ENCODE peak calls at places on chromosomes 3 and 15, in five cellular contexts. F is lower lobe of right lung, G is dorsolateral prefrontal cortex, T is transverse colon, W is uterus. D is an unnamed sample.

GRCh38 chr3:48492461-48493202 is 11.3 kb downstream of the SHISA5 start:
- DNase-seq in F (no peak), G (no peak), T (no peak), W (no peak), D (peak; percentile 15)

GRCh38 chr3:165181556-165181955 is 14.6 kb downstream of the SLITRK3 start:
- DNase-seq in F (no peak), G (no peak), T (no peak), W (no peak), D (no peak)

GRCh38 chr15:92624401-92624991 is 31.1 kb downstream of the FAM174B start:
- DNase-seq in F (no peak), G (peak; percentile 81), T (peak; percentile 19), W (peak; percentile 70), D (peak; percentile 36)

GRCh38 chr15:88719654-88720053 is 80.8 kb downstream of the ISG20 start:
- DNase-seq in F (no peak), G (no peak), T (no peak), W (no peak), D (no peak)

GRCh38 chr3:141878812-141879211 is 2.4 kb downstream of the ATP1B3 start:
- DNase-seq in F (no peak), G (no peak), T (peak; percentile 21), W (no peak), D (no peak)

GRCh38 chr3:112293368-112294321 is at the start of gene SLC9C1:
- DNase-seq in F (no peak), G (no peak), T (peak; percentile 40), W (peak; percentile 20), D (no peak)

GRCh38 chr15:50181206-50181982 is 602 bp upstream of the SLC27A2 start:
- DNase-seq in F (no peak), G (no peak), T (no peak), W (no peak), D (no peak)

GRCh38 chr3:45055411-45056143 is 29.5 kb downstream of the CLEC3B start:
- DNase-seq in F (no peak), G (no peak), T (no peak), W (no peak), D (no peak)

GRCh38 chr3:159672728-159673471 is 315.7 kb upstream of the IL12A start:
- DNase-seq in F (no peak), G (no peak), T (no peak), W (no peak), D (no peak)

GRCh38 chr3:140904521-140904920 is 37.1 kb upstream of the SLC25A36 start:
- DNase-seq in F (no peak), G (no peak), T (no peak), W (no peak), D (no peak)

GRCh38 chr3:160159806-160160205 is 65.4 kb upstream of the C3orf80 start:
- DNase-seq in F (no peak), G (no peak), T (no peak), W (no peak), D (no peak)

GRCh38 chr3:110569073-110569472 is 502.5 kb upstream of the NECTIN3 start:
- DNase-seq in F (no peak), G (no peak), T (no peak), W (no peak), D (no peak)

GRCh38 chr15:58870451-58870850 is 63.0 kb downstream of the SLTM start:
- DNase-seq in F (no peak), G (no peak), T (no peak), W (no peak), D (no peak)

GRCh38 chr15:76529911-76530310 is 193.3 kb downstream of the ISL2 start:
- DNase-seq in F (no peak), G (no peak), T (no peak), W (no peak), D (no peak)

GRCh38 chr3:11452988-11453847 is 181.0 kb downstream of the ATG7 start:
- DNase-seq in F (no peak), G (peak; percentile 38), T (no peak), W (peak; percentile 30), D (no peak)

GRCh38 chr15:55348281-55348778 is 29.3 kb downstream of the PIGB start:
- DNase-seq in F (no peak), G (no peak), T (no peak), W (no peak), D (no peak)

GRCh38 chr3:171257251-171258179 is 202.7 kb downstream of the TNIK start:
- DNase-seq in F (no peak), G (no peak), T (no peak), W (no peak), D (no peak)

GRCh38 chr3:50003766-50004278 is 63.9 kb downstream of the RBM6 start:
- DNase-seq in F (no peak), G (no peak), T (no peak), W (no peak), D (no peak)

GRCh38 chr3:60698117-60698516 is 553.1 kb downstream of the FHIT start:
- DNase-seq in F (no peak), G (no peak), T (no peak), W (no peak), D (no peak)

GRCh38 chr15:89178307-89178977 is 42.9 kb downstream of the RLBP1 start:
- DNase-seq in F (no peak), G (no peak), T (no peak), W (no peak), D (no peak)

GRCh38 chr15:97904196-97904572 is 56.3 kb upstream of the ARRDC4 start:
- DNase-seq in F (peak; percentile 76), G (peak; percentile 54), T (peak; percentile 77), W (peak; percentile 76), D (peak; percentile 76)

GRCh38 chr3:179194931-179195330 is 46.8 kb downstream of the PIK3CA start:
- DNase-seq in F (no peak), G (no peak), T (no peak), W (no peak), D (no peak)

GRCh38 chr3:80141557-80141956 is 373.8 kb upstream of the ROBO1 start:
- DNase-seq in F (no peak), G (no peak), T (no peak), W (no peak), D (no peak)

GRCh38 chr3:170047133-170047404 is 9.3 kb downstream of the GPR160 start:
- DNase-seq in F (no peak), G (no peak), T (no peak), W (no peak), D (no peak)

GRCh38 chr3:111283165-111283564 is 211.5 kb downstream of the NECTIN3 start:
- DNase-seq in F (no peak), G (no peak), T (no peak), W (no peak), D (no peak)

GRCh38 chr3:9146367-9147071 is 102.9 kb downstream of the SRGAP3 start:
- DNase-seq in F (no peak), G (no peak), T (peak; percentile 51), W (no peak), D (no peak)

GRCh38 chr3:38610436-38610835 is 39.1 kb downstream of the SCN5A start:
- DNase-seq in F (peak; percentile 13), G (no peak), T (no peak), W (no peak), D (peak; percentile 33)

GRCh38 chr15:45522179-45522930 is at the start of gene SLC30A4:
- DNase-seq in F (peak; percentile 75), G (peak; percentile 57), T (peak; percentile 83), W (peak; percentile 78), D (peak; percentile 83)

GRCh38 chr3:150334974-150335373 is 73.1 kb upstream of the TSC22D2 start:
- DNase-seq in F (no peak), G (no peak), T (no peak), W (no peak), D (no peak)
- H3K27ac ChIP-seq in F (no peak overlapping the region), G (no peak overlapping the region), T (no peak overlapping the region), W (no peak overlapping the region), D (no peak overlapping the region)

DNA sequence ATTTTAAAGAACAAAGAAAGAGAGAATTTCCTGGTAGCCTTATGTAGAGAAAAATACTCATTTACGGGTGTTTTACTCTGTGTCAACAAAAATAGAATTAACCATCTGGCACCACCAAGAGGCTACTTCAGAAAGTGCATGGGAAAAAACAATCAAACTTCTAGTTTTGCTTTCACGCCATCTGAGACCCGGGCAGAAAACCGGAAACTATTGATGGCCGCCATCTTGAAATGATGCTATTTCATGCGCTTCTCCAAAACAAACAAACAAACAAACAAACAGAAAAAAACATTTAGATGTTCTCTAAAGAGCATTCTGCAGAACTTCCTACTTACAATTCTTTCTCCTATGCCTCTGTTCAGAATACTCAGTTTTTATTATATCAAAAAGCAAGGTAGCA is 49.4 kb upstream of the SYNPR start:
- DNase-seq in F (no peak), G (no peak), T (no peak), W (no peak), D (no peak)
- H3K4me3 ChIP-seq in F (no peak overlapping the region), G (peak overlapping the region; percentile 20), T (no peak overlapping the region), W (no peak overlapping the region), D (no peak overlapping the region)

GRCh38 chr3:123334056-123334455 is 114.8 kb downstream of the ADCY5 start:
- DNase-seq in F (peak; percentile 25), G (no peak), T (no peak), W (no peak), D (no peak)

GRCh38 chr3:123337226-123337625 is 111.7 kb downstream of the ADCY5 start:
- DNase-seq in F (no peak), G (no peak), T (no peak), W (no peak), D (no peak)

GRCh38 chr3:123335007-123335670 is 113.8 kb downstream of the ADCY5 start:
- DNase-seq in F (peak; percentile 10), G (no peak), T (no peak), W (no peak), D (peak; percentile 73)

GRCh38 chr3:123336441-123336851 is 112.4 kb downstream of the ADCY5 start:
- DNase-seq in F (no peak), G (no peak), T (no peak), W (no peak), D (no peak)

DNA sequence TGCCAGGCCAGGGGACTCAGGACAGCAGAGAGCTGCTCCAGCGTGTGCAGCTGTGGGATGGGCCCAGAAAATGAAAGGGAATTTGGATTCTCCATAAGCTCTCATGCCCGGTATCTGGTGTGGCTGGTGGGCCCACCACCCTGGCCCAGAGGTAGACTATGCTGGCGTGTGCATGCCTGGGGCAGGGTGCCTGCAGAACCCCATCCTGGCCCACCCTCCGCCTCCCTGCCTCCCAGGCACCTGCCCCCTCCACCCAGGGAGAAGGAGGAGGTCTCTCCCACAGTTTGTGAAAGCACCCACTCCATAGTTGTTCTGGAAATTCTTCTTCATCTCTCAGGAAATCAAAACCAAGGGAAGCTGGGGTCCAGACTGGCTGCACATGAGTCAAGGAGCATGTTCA is 112.9 kb downstream of the ADCY5 start:
- DNase-seq in F (no peak), G (no peak), T (no peak), W (no peak), D (peak; percentile 51)
- H3K27ac ChIP-seq in F (no peak overlapping the region), G (no peak overlapping the region), T (no peak overlapping the region), W (no peak overlapping the region), D (peak overlapping the region; percentile 53)

DNA sequence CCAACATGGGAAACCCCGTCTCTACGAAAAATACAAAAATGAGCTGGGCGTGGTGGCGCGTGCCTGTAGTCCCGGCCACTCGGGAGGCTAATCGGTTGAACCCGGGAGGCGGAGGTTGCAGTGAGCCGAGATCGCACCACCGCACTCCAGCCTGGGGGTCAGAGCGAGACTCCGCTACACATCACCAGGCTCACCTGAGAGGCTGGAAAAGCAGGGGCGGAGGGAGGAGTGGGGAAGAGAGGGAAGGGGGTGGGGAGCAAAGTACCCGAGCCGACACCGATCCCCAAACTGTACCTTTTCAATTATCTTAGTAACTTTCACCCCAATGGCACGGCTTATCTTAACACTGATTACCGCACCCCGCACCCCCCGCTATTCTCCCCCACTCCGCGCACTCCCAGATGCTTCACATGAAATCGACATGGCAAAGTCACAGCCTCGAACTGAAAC is 46.4 kb upstream of the SYNM start:
- DNase-seq in F (no peak), G (no peak), T (no peak), W (no peak), D (peak; percentile 30)
- H3K4me3 ChIP-seq in F (peak overlapping the region; percentile 43), G (peak overlapping the region; percentile 69), T (peak overlapping the region; percentile 26), W (peak overlapping the region; percentile 42), D (peak overlapping the region; percentile 61)

D was measured in tibial artery.